ENCODE peak calls at places on chromosomes 7 and 10, in ten cellular contexts. L is CD4-positive, CD25-positive, alpha-beta regulatory T cell; C is stimulated activated naive CD8-positive, alpha-beta T cell treated with anti-CD3 and anti-CD28 coated beads, Interleukin-15, Interleukin-2, amounts not matched to agents 100 U/mL and 50 U/mL, for 24 hours; B is effector memory CD4-positive, alpha-beta T cell; N is naive thymus-derived CD4-positive, alpha-beta T cell; I is non-pigmented ciliary epithelial cell; U is tibial nerve; O is BE2C; V is activated CD4-positive, alpha-beta T cell treated with anti-CD3 and anti-CD28 coated beads, Interleukin-2, amount 50 U/mL, for 48 hours; S is WTC11. J is an unnamed sample.

GRCh38 chr10:124176309-124177179 is 83.1 kb upstream of the CHST15 start:
- DNase-seq in B (no peak), L (no peak), N (no peak), S (no peak), I (peak), U (no peak), V (no peak), O (no peak), C (no peak), J (no peak)

GRCh38 chr10:42932735-42933453 is 144.0 kb upstream of the RET start:
- DNase-seq in L (no peak), U (no peak), B (no peak), I (no peak), O (no peak), C (peak), V (peak), N (peak), S (peak), J (no peak)

GRCh38 chr7:128697301-128697905 is 25.3 kb downstream of the GARIN1A start:
- DNase-seq in V (peak), I (peak), L (peak), S (peak), U (no peak), N (peak), B (peak), O (peak), C (peak), J (peak)

GRCh38 chr7:155377071-155377836 is 79.6 kb downstream of the INSIG1 start:
- DNase-seq in I (no peak), L (no peak), V (no peak), N (no peak), O (no peak), U (no peak), C (no peak), S (no peak), B (no peak), J (no peak)

GRCh38 chr10:84432891-84433290 is 104.5 kb downstream of the CCSER2 start:
- DNase-seq in O (no peak), V (no peak), B (no peak), L (no peak), C (no peak), S (no peak), N (no peak), I (no peak), U (no peak), J (no peak)

GRCh38 chr7:105849122-105849855 is 27.1 kb downstream of the ATXN7L1 start:
- DNase-seq in S (peak), U (no peak), I (no peak), V (peak), N (peak), B (peak), L (peak), C (peak), O (no peak), J (peak)

GRCh38 chr7:39324134-39324760 is 242.0 kb upstream of the YAE1 start:
- DNase-seq in C (no peak), V (no peak), N (no peak), S (no peak), B (no peak), O (no peak), L (no peak), I (no peak), U (no peak), J (no peak)

GRCh38 chr7:48083114-48083830 is 5.8 kb upstream of the UPP1 start:
- DNase-seq in B (no peak), O (no peak), S (no peak), V (peak), N (peak), I (no peak), C (peak), L (peak), U (no peak), J (no peak)

GRCh38 chr10:43125881-43126731 is 12.1 kb upstream of the CSGALNACT2 start:
- DNase-seq in U (no peak), I (no peak), L (no peak), S (no peak), N (no peak), B (no peak), O (no peak), C (peak), V (no peak), J (no peak)

GRCh38 chr10:129702605-129703004 is 235.6 kb downstream of the MGMT start:
- DNase-seq in O (no peak), N (no peak), V (no peak), C (no peak), S (no peak), B (no peak), L (no peak), U (no peak), I (no peak), J (no peak)

GRCh38 chr7:159211540-159212182 is 67.0 kb upstream of the VIPR2 start:
- DNase-seq in U (no peak), B (no peak), S (no peak), V (no peak), I (no peak), N (no peak), L (no peak), O (peak), C (no peak), J (no peak)

GRCh38 chr7:87505557-87506242 is 30.2 kb upstream of the ABCB4 start:
- DNase-seq in S (no peak), I (no peak), V (no peak), L (no peak), U (no peak), C (no peak), B (no peak), O (no peak), N (no peak), J (no peak)

GRCh38 chr10:88222878-88223277 is 359.5 kb downstream of the PTEN start:
- DNase-seq in L (no peak), U (no peak), I (no peak), S (no peak), C (no peak), B (no peak), N (no peak), O (no peak), V (no peak), J (no peak)